ENCODE peak calls at places on chromosomes 3 and 15, in eight cellular contexts. One of them, this sample, is unnamed.

GRCh38 chr15:100383302-100384107 is 41.7 kb upstream of the ADAMTS17 start:
- DNase-seq in KBM-7: peak; percentile 66
- DNase-seq in NCI-H774: peak; percentile 57
- DNase-seq in stimulated activated naive CD8-positive, alpha-beta T cell treated with anti-CD3 and anti-CD28 coated beads, Interleukin-15, amount 100 ng/mL, for 72 hours: peak; percentile 8
- DNase-seq in neural crest cell: no peak
- DNase-seq in activated T-helper 1 cell treated with Interleukin-2 at 50 U/mL for 16 hours: no peak
- DNase-seq in CD8-positive, alpha-beta memory T cell: peak; percentile 9
- DNase-seq in EH: peak; percentile 0
- DNase-seq in this sample: peak; percentile 5

GRCh38 chr15:74780523-74780982 is 1.3 kb upstream of the CSK start:
- DNase-seq in KBM-7: no peak
- DNase-seq in NCI-H774: no peak
- DNase-seq in stimulated activated naive CD8-positive, alpha-beta T cell treated with anti-CD3 and anti-CD28 coated beads, Interleukin-15, amount 100 ng/mL, for 72 hours: no peak
- DNase-seq in neural crest cell: no peak
- DNase-seq in activated T-helper 1 cell treated with Interleukin-2 at 50 U/mL for 16 hours: no peak
- DNase-seq in CD8-positive, alpha-beta memory T cell: no peak
- DNase-seq in EH: no peak
- DNase-seq in this sample: no peak

GRCh38 chr15:83746231-83746630 is 92.3 kb downstream of the ADAMTSL3 start:
- DNase-seq in KBM-7: no peak
- DNase-seq in NCI-H774: no peak
- DNase-seq in stimulated activated naive CD8-positive, alpha-beta T cell treated with anti-CD3 and anti-CD28 coated beads, Interleukin-15, amount 100 ng/mL, for 72 hours: no peak
- DNase-seq in neural crest cell: no peak
- DNase-seq in activated T-helper 1 cell treated with Interleukin-2 at 50 U/mL for 16 hours: no peak
- DNase-seq in CD8-positive, alpha-beta memory T cell: no peak
- DNase-seq in EH: no peak
- DNase-seq in this sample: no peak

GRCh38 chr15:70094690-70095311 is 2.9 kb downstream of the TLE3 start:
- DNase-seq in KBM-7: peak; percentile 76
- DNase-seq in NCI-H774: peak; percentile 3
- DNase-seq in stimulated activated naive CD8-positive, alpha-beta T cell treated with anti-CD3 and anti-CD28 coated beads, Interleukin-15, amount 100 ng/mL, for 72 hours: no peak
- DNase-seq in neural crest cell: no peak
- DNase-seq in activated T-helper 1 cell treated with Interleukin-2 at 50 U/mL for 16 hours: no peak
- DNase-seq in CD8-positive, alpha-beta memory T cell: no peak
- DNase-seq in EH: no peak
- DNase-seq in this sample: no peak

GRCh38 chr3:194537732-194538247 is 51.0 kb upstream of the ATP13A3 start:
- DNase-seq in KBM-7: peak; percentile 17
- DNase-seq in NCI-H774: peak; percentile 52
- DNase-seq in stimulated activated naive CD8-positive, alpha-beta T cell treated with anti-CD3 and anti-CD28 coated beads, Interleukin-15, amount 100 ng/mL, for 72 hours: no peak
- DNase-seq in neural crest cell: no peak
- DNase-seq in activated T-helper 1 cell treated with Interleukin-2 at 50 U/mL for 16 hours: no peak
- DNase-seq in CD8-positive, alpha-beta memory T cell: no peak
- DNase-seq in EH: peak; percentile 89
- DNase-seq in this sample: no peak

GRCh38 chr3:197317250-197317963 is 19.0 kb upstream of the DLG1 start:
- DNase-seq in KBM-7: no peak
- DNase-seq in NCI-H774: no peak
- DNase-seq in stimulated activated naive CD8-positive, alpha-beta T cell treated with anti-CD3 and anti-CD28 coated beads, Interleukin-15, amount 100 ng/mL, for 72 hours: no peak
- DNase-seq in neural crest cell: no peak
- DNase-seq in activated T-helper 1 cell treated with Interleukin-2 at 50 U/mL for 16 hours: no peak
- DNase-seq in CD8-positive, alpha-beta memory T cell: no peak
- DNase-seq in EH: peak; percentile 92
- DNase-seq in this sample: no peak

GRCh38 chr3:188126271-188126670 is 27.7 kb upstream of the LPP start:
- DNase-seq in KBM-7: no peak
- DNase-seq in NCI-H774: no peak
- DNase-seq in stimulated activated naive CD8-positive, alpha-beta T cell treated with anti-CD3 and anti-CD28 coated beads, Interleukin-15, amount 100 ng/mL, for 72 hours: no peak
- DNase-seq in neural crest cell: no peak
- DNase-seq in activated T-helper 1 cell treated with Interleukin-2 at 50 U/mL for 16 hours: no peak
- DNase-seq in CD8-positive, alpha-beta memory T cell: no peak
- DNase-seq in EH: peak; percentile 62
- DNase-seq in this sample: no peak

GRCh38 chr15:55256281-55257013 is 33.2 kb downstream of the RAB27A start:
- DNase-seq in KBM-7: no peak
- DNase-seq in NCI-H774: no peak
- DNase-seq in stimulated activated naive CD8-positive, alpha-beta T cell treated with anti-CD3 and anti-CD28 coated beads, Interleukin-15, amount 100 ng/mL, for 72 hours: no peak
- DNase-seq in neural crest cell: no peak
- DNase-seq in activated T-helper 1 cell treated with Interleukin-2 at 50 U/mL for 16 hours: no peak
- DNase-seq in CD8-positive, alpha-beta memory T cell: no peak
- DNase-seq in EH: no peak
- DNase-seq in this sample: no peak

GRCh38 chr3:70824078-70824477 is 511.6 kb upstream of the MDFIC2 start:
- DNase-seq in KBM-7: no peak
- DNase-seq in NCI-H774: no peak
- DNase-seq in stimulated activated naive CD8-positive, alpha-beta T cell treated with anti-CD3 and anti-CD28 coated beads, Interleukin-15, amount 100 ng/mL, for 72 hours: no peak
- DNase-seq in neural crest cell: no peak
- DNase-seq in activated T-helper 1 cell treated with Interleukin-2 at 50 U/mL for 16 hours: no peak
- DNase-seq in CD8-positive, alpha-beta memory T cell: no peak
- DNase-seq in EH: peak; percentile 14
- DNase-seq in this sample: no peak